ENCODE peak calls at places on chromosomes 5 and 9, in nine cellular contexts. X, T, P, R, U, N, K, O and Z are unnamed samples. For H3K4me1, the result is how much of the 10 kb centered on the place peaks cover.

GRCh38 chr5:93586948-93587918 is 4.2 kb downstream of the NR2F1 start:
- DNase-seq in X (no peak), T (peak), P (peak), R (no peak), U (no peak), N (no peak), K (no peak), O (peak), Z (no peak)

GRCh38 chr9:18473551-18474279 is at the start of gene ADAMTSL1:
- DNase-seq in X (no peak), T (peak), P (peak), R (peak), U (no peak), N (no peak), K (peak), O (peak), Z (peak)

GRCh38 chr5:171596391-171596878 is 177.0 kb downstream of the FGF18 start:
- DNase-seq in X (no peak), T (peak), P (peak), R (no peak), U (peak), N (peak), K (peak), O (peak), Z (peak)

GRCh38 chr5:135535820-135536801 is at the start of gene NEUROG1:
- DNase-seq in X (no peak), T (no peak), P (no peak), R (no peak), U (no peak), N (no peak), K (no peak), O (no peak), Z (no peak)

GRCh38 chr5:76874088-76874581 is 24.3 kb downstream of the S100Z start:
- DNase-seq in X (no peak), T (no peak), P (no peak), R (no peak), U (no peak), N (no peak), K (no peak), O (no peak), Z (no peak)

GRCh38 chr9:104810421-104811339 is 46.8 kb downstream of the NIPSNAP3B start:
- DNase-seq in X (peak), T (no peak), P (peak), R (peak), U (no peak), N (peak), K (peak), O (no peak), Z (peak)

GRCh38 chr9:120904999-120905793 is 21.4 kb downstream of the TRAF1 start:
- DNase-seq in X (no peak), T (no peak), P (no peak), R (no peak), U (no peak), N (no peak), K (no peak), O (no peak), Z (no peak)

GRCh38 chr5:851553-851952 is 767 bp upstream of the ZDHHC11 start:
- DNase-seq in X (no peak), T (no peak), P (peak), R (no peak), U (no peak), N (no peak), K (peak), O (peak), Z (peak)

GRCh38 chr5:130747556-130747955 is 417.5 kb downstream of the HINT1 start:
- DNase-seq in X (no peak), T (peak), P (no peak), R (no peak), U (no peak), N (no peak), K (no peak), O (no peak), Z (no peak)

GRCh38 chr5:142906863-142907671 is 136.9 kb downstream of the ARHGAP26 start:
- DNase-seq in X (no peak), T (peak), P (no peak), R (no peak), U (no peak), N (no peak), K (peak), O (peak), Z (no peak)

GRCh38 chr5:179865471-179866240 is 7.0 kb upstream of the MRNIP start:
- DNase-seq in X (peak), T (no peak), P (no peak), R (no peak), U (no peak), N (no peak), K (no peak), O (no peak), Z (no peak)

GRCh38 chr5:83414601-83415000 is 56.9 kb upstream of the VCAN start:
- DNase-seq in X (no peak), T (peak), P (no peak), R (no peak), U (no peak), N (no peak), K (no peak), O (no peak), Z (no peak)

GRCh38 chr9:76810377-76810957 is 46.2 kb downstream of the PCA3 start:
- DNase-seq in X (peak), T (peak), P (no peak), R (no peak), U (no peak), N (peak), K (no peak), O (no peak), Z (no peak)

GRCh38 chr5:130720355-130720754 is 444.7 kb downstream of the HINT1 start:
- DNase-seq in X (peak), T (peak), P (no peak), R (no peak), U (no peak), N (no peak), K (no peak), O (no peak), Z (no peak)

GRCh38 chr5:160438316-160439204 is 16.9 kb downstream of the PTTG1 start:
- DNase-seq in X (peak), T (peak), P (peak), R (peak), U (no peak), N (peak), K (no peak), O (no peak), Z (no peak)

GRCh38 chr9:123548749-123549545 is 192.9 kb downstream of the CRB2 start:
- DNase-seq in X (no peak), T (peak), P (no peak), R (no peak), U (no peak), N (no peak), K (no peak), O (no peak), Z (no peak)

GRCh38 chr5:146042628-146043279 is 62.6 kb downstream of the PLAC8L1 start:
- DNase-seq in X (peak), T (peak), P (no peak), R (no peak), U (no peak), N (peak), K (no peak), O (no peak), Z (no peak)

GRCh38 chr5:2608391-2608790 is 143.1 kb downstream of the IRX2 start:
- DNase-seq in X (no peak), T (no peak), P (no peak), R (no peak), U (no peak), N (no peak), K (no peak), O (no peak), Z (no peak)
- H3K4me1 ChIP-seq in X (under half), T (under half), P (under half), R (under half), U (under half), N (under half), K (under half), O (under half), Z (under half)

GRCh38 chr5:66861402-66861801 is 265.2 kb downstream of the MAST4 start:
- DNase-seq in X (no peak), T (no peak), P (no peak), R (no peak), U (no peak), N (no peak), K (no peak), O (no peak), Z (no peak)
- TF ChIP-seq CTCF in X (peak), T (no peak), P (no peak), R (no peak), U (no peak), N (no peak), K (no peak), O (no peak), Z (no peak)

GRCh38 chr9:113513541-113513940 is 50.0 kb downstream of the RGS3 start:
- DNase-seq in X (no peak), T (no peak), P (no peak), R (no peak), U (no peak), N (no peak), K (no peak), O (no peak), Z (no peak)

GRCh38 chr9:113511856-113512761 is 48.6 kb downstream of the RGS3 start:
- DNase-seq in X (peak), T (peak), P (no peak), R (no peak), U (no peak), N (no peak), K (no peak), O (no peak), Z (no peak)

GRCh38 chr9:113514061-113514460 is 50.5 kb downstream of the RGS3 start:
- DNase-seq in X (no peak), T (no peak), P (no peak), R (no peak), U (no peak), N (no peak), K (no peak), O (no peak), Z (no peak)

GRCh38 chr9:113514748-113515147 is 51.2 kb downstream of the RGS3 start:
- DNase-seq in X (no peak), T (no peak), P (no peak), R (no peak), U (no peak), N (no peak), K (no peak), O (peak), Z (peak)

DNA sequence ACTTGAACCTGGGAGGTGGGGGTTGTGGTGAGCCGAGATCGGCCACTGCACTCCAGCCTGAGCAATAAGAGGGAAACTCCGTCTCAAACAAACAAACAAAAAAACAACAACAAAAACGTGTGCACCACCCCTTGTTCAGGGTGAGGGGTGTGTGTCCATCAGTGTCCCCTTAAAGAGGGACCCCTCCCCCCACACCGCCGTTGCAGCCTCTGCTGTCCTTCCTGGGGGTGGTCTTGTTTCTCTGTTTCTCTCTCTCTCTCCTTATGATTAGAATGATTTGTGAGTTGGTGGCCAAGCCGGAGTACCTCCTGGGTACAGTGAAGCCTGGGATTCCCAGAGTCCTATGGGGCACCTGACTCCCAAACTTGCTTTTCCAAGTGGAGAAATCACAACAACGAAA is 49.6 kb downstream of the RGS3 start:
- DNase-seq in X (no peak), T (no peak), P (no peak), R (no peak), U (no peak), N (no peak), K (no peak), O (no peak), Z (peak)
- H3K4me1 ChIP-seq in X (under half), T (under half), P (under half), R (under half), U (under half), N (under half), K (under half), O (under half), Z (under half)

GRCh38 chr5:133489632-133490031 is 122.7 kb downstream of the FSTL4 start:
- DNase-seq in X (peak), T (no peak), P (no peak), R (no peak), U (no peak), N (no peak), K (no peak), O (no peak), Z (no peak)
- TF ChIP-seq CTCF in X (no peak), T (no peak), P (no peak), R (no peak), U (no peak), N (peak), K (no peak), O (no peak), Z (peak)

GRCh38 chr5:14557840-14558239 is 23.8 kb upstream of the OTULINL start:
- DNase-seq in X (no peak), T (peak), P (no peak), R (no peak), U (no peak), N (no peak), K (no peak), O (no peak), Z (no peak)
- H3K4me1 ChIP-seq in X (under half), T (under half), P (under half), R (under half), U (under half), N (under half), K (under half), O (under half), Z (under half)

DNA sequence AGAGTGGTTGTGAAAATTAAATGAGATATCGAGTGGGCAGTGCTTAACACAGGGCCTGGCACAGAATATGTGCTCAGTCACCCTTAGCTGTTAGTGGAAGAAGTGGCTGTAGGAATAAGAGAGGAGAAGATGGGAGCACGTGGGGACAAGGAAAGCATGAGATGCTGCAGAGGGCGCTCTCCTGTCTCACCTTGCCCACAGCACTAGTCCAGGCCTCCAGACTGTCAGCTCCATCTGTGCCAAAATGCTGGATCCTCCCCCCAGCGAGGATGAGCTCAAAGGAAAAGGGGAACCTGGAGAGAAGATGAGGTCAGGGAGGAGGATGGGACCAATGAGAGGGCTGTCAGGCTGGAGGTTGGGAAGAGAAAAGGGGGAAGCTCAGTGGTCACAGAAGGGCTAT is 12.5 kb downstream of the ARAP3 start:
- DNase-seq in X (no peak), T (no peak), P (no peak), R (no peak), U (no peak), N (no peak), K (no peak), O (no peak), Z (no peak)
- TF ChIP-seq CTCF in X (no peak), T (no peak), P (no peak), R (no peak), U (no peak), N (no peak), K (no peak), O (no peak), Z (no peak)

GRCh38 chr5:151822141-151822540 is 50.4 kb downstream of the G3BP1 start:
- DNase-seq in X (no peak), T (no peak), P (no peak), R (no peak), U (no peak), N (no peak), K (no peak), O (no peak), Z (no peak)

GRCh38 chr5:151815051-151815450 is 43.3 kb downstream of the G3BP1 start:
- DNase-seq in X (no peak), T (no peak), P (no peak), R (no peak), U (no peak), N (no peak), K (no peak), O (no peak), Z (no peak)

GRCh38 chr5:151825445-151825844 is 53.7 kb downstream of the G3BP1 start:
- DNase-seq in X (peak), T (peak), P (no peak), R (peak), U (no peak), N (peak), K (no peak), O (peak), Z (peak)

GRCh38 chr5:151819830-151820229 is 48.1 kb downstream of the G3BP1 start:
- DNase-seq in X (no peak), T (no peak), P (no peak), R (no peak), U (no peak), N (no peak), K (no peak), O (no peak), Z (no peak)

GRCh38 chr5:151820903-151821302 is 49.1 kb downstream of the G3BP1 start:
- DNase-seq in X (no peak), T (no peak), P (no peak), R (no peak), U (no peak), N (no peak), K (no peak), O (no peak), Z (no peak)
- H3K4me1 ChIP-seq in X (under half), T (under half), P (under half), R (under half), U (under half), N (under half), K (under half), O (under half), Z (under half)

GRCh38 chr9:125739442-125739841 is 7.7 kb upstream of the PBX3 start:
- DNase-seq in X (no peak), T (no peak), P (no peak), R (no peak), U (no peak), N (no peak), K (no peak), O (no peak), Z (no peak)
- TF ChIP-seq CTCF in X (no peak), T (no peak), P (no peak), R (no peak), U (no peak), N (no peak), K (no peak), O (no peak), Z (no peak)